ENCODE peak calls at places on chromosome 15, in four cellular contexts. H is IMR-90, S is H1, J is mesendoderm. B is an unnamed sample.

GRCh38 chr15:95826388-95826781 is 504.1 kb upstream of the NR2F2 start:
- DNase-seq in H (no peak), S (no peak), J (no peak), B (no peak)

GRCh38 chr15:32657198-32657886 is 15.8 kb downstream of the SCG5 start:
- DNase-seq in H (no peak), S (no peak), J (no peak), B (no peak)

GRCh38 chr15:77580991-77581682 is 51.6 kb downstream of the LINGO1 start:
- DNase-seq in H (no peak), S (no peak), J (no peak), B (no peak)

GRCh38 chr15:42138968-42139386 is 17.5 kb downstream of the PLA2G4F start:
- DNase-seq in H (no peak), S (no peak), J (peak), B (peak)

GRCh38 chr15:31439328-31439727 is 112.7 kb downstream of the KLF13 start:
- DNase-seq in H (no peak), S (no peak), J (peak), B (peak)

GRCh38 chr15:33543957-33544356 is 233.2 kb downstream of the RYR3 start:
- DNase-seq in H (no peak), S (no peak), J (no peak), B (no peak)

GRCh38 chr15:39140060-39140604 is 440.7 kb upstream of the THBS1 start:
- DNase-seq in H (peak), S (no peak), J (peak), B (no peak)

GRCh38 chr15:80455051-80455648 is 51.0 kb downstream of the ARNT2 start:
- DNase-seq in H (peak), S (no peak), J (no peak), B (no peak)

GRCh38 chr15:82540055-82540983 is at the start of gene RPS17:
- DNase-seq in H (peak), S (peak), J (peak), B (peak)

GRCh38 chr15:45402955-45403892 is 24.9 kb upstream of the GATM start:
- DNase-seq in H (peak), S (no peak), J (peak), B (no peak)

GRCh38 chr15:38458646-38459045 is 4.7 kb downstream of the FAM98B start:
- DNase-seq in H (no peak), S (no peak), J (no peak), B (no peak)

GRCh38 chr15:34890424-34890823 is 79.1 kb downstream of the AQR start:
- DNase-seq in H (peak), S (no peak), J (no peak), B (no peak)

GRCh38 chr15:59616390-59616789 is 4.8 kb downstream of the GCNT3 start:
- DNase-seq in H (no peak), S (no peak), J (no peak), B (no peak)

GRCh38 chr15:72058590-72058989 is 59.4 kb downstream of the MYO9A start:
- DNase-seq in H (no peak), S (no peak), J (no peak), B (no peak)

GRCh38 chr15:77118787-77119410 is 48.0 kb upstream of the TSPAN3 start:
- DNase-seq in H (peak), S (no peak), J (peak), B (no peak)

GRCh38 chr15:98651581-98652220 is 3.4 kb downstream of the IGF1R start:
- DNase-seq in H (peak), S (no peak), J (peak), B (no peak)

GRCh38 chr15:64507293-64507802 is 47.0 kb downstream of the ZNF609 start:
- DNase-seq in H (peak), S (no peak), J (no peak), B (no peak)

GRCh38 chr15:57364282-57365007 is 11.9 kb upstream of the CGNL1 start:
- DNase-seq in H (peak), S (no peak), J (peak), B (peak)

GRCh38 chr15:36278219-36278618 is 301.2 kb upstream of the CDIN1 start:
- DNase-seq in H (peak), S (peak), J (peak), B (peak)

GRCh38 chr15:72591361-72591760 is 63.1 kb upstream of the GOLGA6B start:
- DNase-seq in H (peak), S (no peak), J (no peak), B (no peak)

GRCh38 chr15:50330921-50331320 is 24.1 kb downstream of the GABPB1 start:
- DNase-seq in H (peak), S (no peak), J (peak), B (no peak)

GRCh38 chr15:40439461-40440299 is 1.1 kb upstream of the BAHD1 start:
- DNase-seq in H (peak), S (peak), J (peak), B (peak)

GRCh38 chr15:100008258-100008657 is 275.0 kb upstream of the LYSMD4 start:
- DNase-seq in H (no peak), S (no peak), J (no peak), B (no peak)

GRCh38 chr15:89754361-89755154 is 3.5 kb upstream of the MESP1 start:
- DNase-seq in H (peak), S (no peak), J (peak), B (no peak)
- H4K8ac ChIP-seq in H (no peak), S (no peak), J (no peak), B (no peak)

GRCh38 chr15:62610499-62610898 is 432.0 kb upstream of the TPM1 start:
- DNase-seq in H (no peak), S (no peak), J (no peak), B (no peak)

GRCh38 chr15:62611002-62611401 is 431.5 kb upstream of the TPM1 start:
- DNase-seq in H (no peak), S (no peak), J (no peak), B (no peak)

GRCh38 chr15:62616746-62617145 is 425.8 kb upstream of the TPM1 start:
- DNase-seq in H (no peak), S (no peak), J (no peak), B (no peak)

GRCh38 chr15:62612183-62612733 is 430.3 kb upstream of the TPM1 start:
- DNase-seq in H (no peak), S (no peak), J (no peak), B (no peak)

DNA sequence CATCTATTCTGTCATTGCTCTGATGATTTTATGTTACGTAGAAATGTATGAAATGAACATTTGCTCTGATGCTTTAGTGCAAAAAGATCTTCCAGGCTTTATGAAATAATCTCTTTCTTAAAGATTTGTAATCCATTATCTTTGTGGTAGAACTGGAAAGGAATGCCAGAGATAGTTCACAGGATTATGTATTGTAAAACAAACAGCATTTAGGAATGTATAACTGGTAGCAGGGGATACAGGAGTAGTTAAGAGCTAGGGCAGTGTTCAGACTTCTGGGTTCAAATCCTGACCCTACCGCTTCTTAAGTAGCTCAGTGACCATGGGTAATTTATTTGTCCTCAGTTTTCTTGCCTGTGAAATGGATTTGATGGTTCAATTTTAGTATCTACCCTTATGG is 429.8 kb upstream of the TPM1 start:
- DNase-seq in H (peak), S (no peak), J (no peak), B (no peak)
- H3K56ac ChIP-seq in H (no peak), S (no peak), J (no peak), B (no peak)

DNA sequence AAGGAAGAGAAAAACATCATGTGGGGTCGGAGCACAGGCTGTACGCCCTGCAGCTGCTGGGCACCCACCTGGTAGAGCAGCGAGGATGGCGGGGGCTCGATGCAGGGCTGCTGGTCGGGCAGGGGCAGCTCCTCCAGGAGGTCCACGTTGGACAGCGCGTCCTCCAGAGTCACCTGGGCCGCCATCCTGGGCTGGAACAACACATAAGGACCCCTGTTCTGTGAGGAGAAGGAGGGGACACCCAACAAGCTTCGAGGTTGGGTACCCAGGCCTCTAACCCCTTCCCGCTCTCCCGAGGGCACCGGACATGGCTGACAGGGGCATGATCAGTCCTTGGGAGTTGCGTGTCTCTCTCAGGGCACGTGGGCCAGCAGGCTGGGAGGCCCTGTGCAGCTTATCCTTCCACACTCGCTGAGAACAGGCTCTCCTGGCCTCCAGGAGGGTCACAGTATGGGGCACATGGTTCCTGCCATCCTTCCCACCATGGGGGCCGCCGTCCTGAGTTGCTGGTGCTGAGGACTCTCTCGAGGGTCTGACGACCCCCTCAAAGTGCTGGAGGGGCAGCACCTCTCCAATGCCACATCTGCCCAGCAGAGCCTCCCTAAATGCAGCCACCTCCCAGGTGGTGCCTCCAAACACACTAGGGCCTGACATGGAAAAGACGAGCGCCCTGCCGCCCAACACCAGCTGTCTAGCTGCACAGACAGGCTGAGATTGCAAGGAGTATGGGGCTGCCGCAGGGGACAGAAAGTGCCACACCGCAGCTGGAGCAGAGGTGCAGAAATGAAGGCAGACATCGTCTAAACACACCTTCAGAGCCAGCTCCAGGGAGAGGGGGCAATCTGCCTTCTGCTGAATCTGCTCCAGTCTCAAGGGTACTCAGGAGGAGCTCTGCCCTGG is 32.8 kb downstream of the CYFIP1 start:
- DNase-seq in H (no peak), S (no peak), J (no peak), B (no peak)
- H4K8ac ChIP-seq in H (no peak), S (peak), J (no peak), B (no peak)

DNA sequence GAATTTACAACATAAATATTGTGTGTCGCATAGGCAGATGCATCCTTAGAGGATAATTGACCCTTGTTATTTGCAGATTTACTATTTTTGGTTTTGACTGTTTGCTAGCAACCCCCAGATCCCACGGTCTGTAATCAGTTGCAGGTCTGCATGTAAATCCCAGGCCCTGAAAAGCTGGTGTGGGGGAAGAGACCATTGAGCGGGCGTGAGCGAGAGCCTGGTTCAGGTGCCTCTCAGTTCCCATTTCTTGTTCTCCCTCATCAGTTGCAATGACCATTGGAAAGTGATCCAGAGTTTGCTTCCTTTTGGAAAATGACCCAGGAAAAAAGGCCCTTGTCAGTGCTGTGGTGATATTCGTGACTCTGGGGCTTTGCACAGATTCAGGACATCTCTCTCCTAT is 238.9 kb downstream of the UACA start:
- DNase-seq in H (no peak), S (no peak), J (no peak), B (peak)
- H3K56ac ChIP-seq in H (no peak), S (no peak), J (no peak), B (no peak)

B was measured in H9.